ENCODE peak calls at places on chromosome 5, in seven cellular contexts. E is fibroblast of lung; I is anterior cingulate cortex; F is activated CD8-positive, alpha-beta T cell treated with anti-CD3 and anti-CD28 coated beads, Interleukin-2, amount 10 ng/mL, durations not matched to agents 7 days and 5 days; H is GM13977; W is amniotic stem cell; U is GM10248. D is an unnamed sample.

GRCh38 chr5:135204151-135204600 is 170.1 kb upstream of the PITX1 start:
- DNase-seq in E (peak; percentile 28), W (no peak), F (no peak), U (no peak), I (no peak), H (no peak), D (peak; percentile 8)

GRCh38 chr5:110013042-110013441 is 323.3 kb downstream of the MAN2A1 start:
- DNase-seq in F (no peak), W (no peak), E (no peak), H (no peak), I (no peak), U (no peak), D (no peak)

GRCh38 chr5:89191374-89191773 is 308.4 kb upstream of the MEF2C start:
- DNase-seq in H (no peak), W (no peak), U (no peak), E (no peak), F (no peak), I (no peak), D (no peak)

GRCh38 chr5:173925449-173926071 is 37.4 kb downstream of the CPEB4 start:
- DNase-seq in E (peak; percentile 36), F (peak; percentile 58), U (peak; percentile 28), W (no peak), H (peak; percentile 30), I (peak; percentile 26), D (no peak)

GRCh38 chr5:14628346-14628745 is 36.2 kb upstream of the OTULIN start:
- DNase-seq in F (peak; percentile 82), H (peak; percentile 36), I (no peak), U (peak; percentile 41), W (peak; percentile 3), E (peak; percentile 53), D (peak; percentile 24)

GRCh38 chr5:158026248-158027031 is 167.5 kb upstream of the CLINT1 start:
- DNase-seq in U (no peak), F (no peak), H (no peak), I (peak; percentile 26), E (peak; percentile 90), W (no peak), D (no peak)

GRCh38 chr5:180684623-180685161 is 35.3 kb upstream of the FLT4 start:
- DNase-seq in F (no peak), U (no peak), W (no peak), I (no peak), H (no peak), E (no peak), D (no peak)

GRCh38 chr5:168528521-168529360 is at the start of gene FBLL1:
- DNase-seq in H (peak; percentile 58), E (peak; percentile 22), I (no peak), W (no peak), F (peak; percentile 48), U (peak; percentile 29), D (no peak)

GRCh38 chr5:125198270-125198974 is 452.0 kb upstream of the ZNF608 start:
- DNase-seq in U (no peak), E (peak; percentile 71), W (peak; percentile 58), I (peak; percentile 62), F (no peak), H (no peak), D (peak; percentile 42)

GRCh38 chr5:105695916-105696315 is 1974.8 kb downstream of the EFNA5 start:
- DNase-seq in U (no peak), W (no peak), E (no peak), I (no peak), H (no peak), F (no peak), D (no peak)

GRCh38 chr5:170746081-170746951 is 37.2 kb upstream of the GABRP start:
- DNase-seq in F (no peak), E (no peak), W (no peak), I (no peak), H (peak; percentile 10), U (peak; percentile 8), D (no peak)

GRCh38 chr5:114311943-114312342 is 49.9 kb upstream of the KCNN2 start:
- DNase-seq in F (no peak), U (no peak), I (no peak), H (no peak), W (no peak), E (no peak), D (no peak)

GRCh38 chr5:144567416-144567770 is 396.7 kb downstream of the KCTD16 start:
- DNase-seq in H (no peak), I (no peak), F (no peak), U (no peak), W (peak; percentile 17), E (peak; percentile 66), D (no peak)

GRCh38 chr5:144162686-144163085 is 7.8 kb downstream of the YIPF5 start:
- DNase-seq in U (no peak), I (no peak), E (no peak), F (no peak), H (no peak), W (no peak), D (no peak)

GRCh38 chr5:109448838-109449237 is 39.1 kb upstream of the PJA2 start:
- DNase-seq in E (no peak), I (no peak), F (no peak), H (no peak), U (no peak), W (no peak), D (no peak)

GRCh38 chr5:59607126-59607807 is 286.3 kb downstream of the PDE4D start:
- DNase-seq in I (no peak), H (no peak), F (no peak), W (no peak), E (no peak), U (no peak), D (no peak)

GRCh38 chr5:110815916-110816605 is 77.3 kb downstream of the SLC25A46 start:
- DNase-seq in E (peak; percentile 25), W (no peak), F (no peak), H (no peak), I (no peak), U (no peak), D (no peak)

GRCh38 chr5:55899344-55899743 is 48.2 kb downstream of the IL31RA start:
- DNase-seq in H (no peak), U (no peak), F (no peak), E (peak; percentile 60), I (no peak), W (no peak), D (no peak)

GRCh38 chr5:37604290-37604689 is 225.2 kb downstream of the WDR70 start:
- DNase-seq in W (no peak), E (no peak), I (no peak), U (no peak), F (no peak), H (no peak), D (no peak)